ENCODE peak calls at places on chromosomes 2 and 18, in seven cellular contexts. Z, J, I, A, N, G and T are unnamed samples.

GRCh38 chr18:53660306-53660705 is 564.2 kb downstream of the MBD2 start:
- DNase-seq in G (no peak), I (no peak), N (no peak), Z (no peak), J (no peak), A (no peak), T (no peak)

GRCh38 chr2:73759287-73759764 is 20.6 kb downstream of the DUSP11 start:
- DNase-seq in G (no peak), N (no peak), J (peak), Z (no peak), I (no peak), A (no peak), T (no peak)

GRCh38 chr2:189298481-189298880 is 118.9 kb upstream of the COL5A2 start:
- DNase-seq in I (no peak), G (no peak), J (peak), N (no peak), A (no peak), Z (no peak), T (no peak)

GRCh38 chr2:234425923-234426603 is 70.8 kb downstream of the ARL4C start:
- DNase-seq in I (peak), J (no peak), G (no peak), A (peak), N (no peak), Z (no peak), T (no peak)

GRCh38 chr18:79476031-79476917 is 80.5 kb downstream of the NFATC1 start:
- DNase-seq in I (no peak), Z (no peak), N (no peak), A (no peak), J (no peak), G (no peak), T (no peak)

GRCh38 chr2:113032737-113033136 is 19.9 kb downstream of the IL36B start:
- DNase-seq in J (no peak), I (no peak), G (no peak), N (no peak), A (no peak), Z (no peak), T (no peak)

GRCh38 chr2:122031544-122032263 is 276.3 kb downstream of the TSN start:
- DNase-seq in Z (no peak), I (no peak), A (no peak), N (no peak), G (no peak), J (peak), T (no peak)

GRCh38 chr2:232320038-232320790 is 58.3 kb upstream of the ALPP start:
- DNase-seq in I (no peak), J (no peak), G (no peak), A (no peak), N (no peak), Z (no peak), T (no peak)

GRCh38 chr2:30232801-30233130 is 1.4 kb downstream of the LBH start:
- DNase-seq in Z (peak), A (no peak), I (peak), N (peak), G (no peak), J (no peak), T (no peak)

GRCh38 chr2:235575431-235575830 is 81.6 kb downstream of the AGAP1 start:
- DNase-seq in A (no peak), I (no peak), G (no peak), N (no peak), Z (no peak), J (no peak), T (no peak)

GRCh38 chr2:238955648-238956531 is 108.0 kb downstream of the TWIST2 start:
- DNase-seq in Z (peak), G (no peak), N (no peak), I (no peak), J (peak), A (no peak), T (no peak)